ENCODE peak calls at places on chromosomes 6 and 20, in ten cellular contexts. A is breast epithelium, E is GM12878, I is hepatocyte, Q is fibroblast of lung, W is NB4, O is pancreas, U is cardiac muscle cell, V is A549, G is Peyer's patch. B is an unnamed sample.

GRCh38 chr6:25889877-25890853 is 16.1 kb upstream of the SLC17A3 start:
- DNase-seq in A (no peak), E (no peak), I (peak; percentile 72), Q (peak; percentile 9), W (peak; percentile 51), O (peak; percentile 32), U (peak; percentile 78), V (no peak), G (peak; percentile 60), B (no peak)

GRCh38 chr20:46898433-46898832 is 3.8 kb downstream of the EYA2 start:
- DNase-seq in A (no peak), E (no peak), I (no peak), Q (no peak), W (no peak), O (no peak), U (no peak), V (no peak), G (no peak), B (no peak)

GRCh38 chr6:7479801-7480266 is 61.6 kb upstream of the DSP start:
- DNase-seq in A (no peak), E (no peak), I (peak; percentile 70), Q (peak; percentile 39), W (no peak), O (peak; percentile 80), U (peak; percentile 84), V (peak; percentile 51), G (peak; percentile 71), B (no peak)

GRCh38 chr6:150334790-150335783 is 33.7 kb upstream of the IYD start:
- DNase-seq in A (no peak), E (no peak), I (peak; percentile 78), Q (peak; percentile 69), W (peak; percentile 67), O (peak; percentile 59), U (peak; percentile 87), V (peak; percentile 40), G (peak; percentile 75), B (no peak)

GRCh38 chr6:14379568-14379967 is 262.0 kb downstream of the CD83 start:
- DNase-seq in A (no peak), E (no peak), I (no peak), Q (no peak), W (no peak), O (no peak), U (no peak), V (no peak), G (no peak), B (no peak)

GRCh38 chr6:167913699-167914098 is 83.8 kb upstream of the KIF25 start:
- DNase-seq in A (no peak), E (no peak), I (no peak), Q (no peak), W (no peak), O (no peak), U (no peak), V (no peak), G (no peak), B (no peak)

GRCh38 chr6:112443666-112444065 is 96.5 kb downstream of the RFPL4B start:
- DNase-seq in A (no peak), E (no peak), I (peak; percentile 20), Q (peak; percentile 38), W (no peak), O (peak; percentile 21), U (peak; percentile 88), V (no peak), G (peak; percentile 50), B (no peak)

GRCh38 chr6:45677381-45677992 is 299.8 kb upstream of the SUPT3H start:
- DNase-seq in A (no peak), E (peak; percentile 30), I (no peak), Q (peak; percentile 74), W (peak; percentile 87), O (no peak), U (peak; percentile 70), V (no peak), G (peak; percentile 83), B (no peak)

GRCh38 chr6:49001856-49002255 is 461.2 kb downstream of the MMUT start:
- DNase-seq in A (no peak), E (no peak), I (no peak), Q (peak; percentile 38), W (no peak), O (no peak), U (peak; percentile 40), V (no peak), G (no peak), B (no peak)

GRCh38 chr6:15876406-15876805 is 213.6 kb upstream of the DTNBP1 start:
- DNase-seq in A (no peak), E (peak; percentile 78), I (peak; percentile 46), Q (peak; percentile 9), W (no peak), O (no peak), U (peak; percentile 29), V (no peak), G (no peak), B (no peak)

GRCh38 chr6:26457407-26457795 is 354 bp upstream of the BTN2A1 start:
- DNase-seq in A (no peak), E (no peak), I (peak; percentile 45), Q (no peak), W (no peak), O (peak; percentile 32), U (no peak), V (peak; percentile 10), G (no peak), B (no peak)

GRCh38 chr6:11315743-11316437 is 83.4 kb upstream of the NEDD9 start:
- DNase-seq in A (no peak), E (no peak), I (peak; percentile 75), Q (peak; percentile 97), W (no peak), O (no peak), U (peak; percentile 57), V (peak; percentile 55), G (peak; percentile 66), B (no peak)

DNA sequence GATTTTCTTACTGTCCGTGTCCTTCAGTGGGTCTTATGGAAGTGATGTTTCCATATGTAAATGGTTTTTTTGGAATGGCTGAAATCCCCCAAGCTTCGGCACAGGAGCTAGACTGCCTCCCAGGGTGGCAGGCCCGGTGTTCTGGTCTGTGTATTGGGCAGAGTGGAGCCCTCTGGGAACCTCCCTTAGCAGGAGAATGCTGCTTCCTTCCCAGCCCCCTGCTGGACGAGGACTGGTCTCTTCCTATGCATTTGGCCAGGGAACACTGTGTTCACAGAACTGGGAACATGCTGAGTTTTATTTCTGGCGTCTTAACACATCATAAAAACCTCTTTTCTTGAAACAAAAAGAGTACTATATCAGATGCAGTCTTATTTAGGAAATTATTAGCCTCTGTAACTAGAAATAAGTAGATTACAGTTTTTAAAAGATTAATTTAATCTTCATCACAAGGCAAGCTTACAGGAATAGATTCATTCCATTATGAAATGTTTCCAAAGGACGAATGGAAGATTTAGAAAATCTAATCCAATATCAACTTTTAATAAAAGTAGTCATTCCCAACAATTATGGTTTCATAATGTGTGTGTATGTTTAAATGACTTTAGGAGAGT is 56.6 kb downstream of the SYTL3 start:
- DNase-seq in A (no peak), E (no peak), I (peak; percentile 82), Q (peak; percentile 41), W (peak; percentile 45), O (peak; percentile 40), U (peak; percentile 69), V (peak; percentile 73), G (peak; percentile 73), B (peak; percentile 75)
- H3K4me3 ChIP-seq in A (no peak overlapping the region), E (no peak overlapping the region), I (no peak overlapping the region), Q (no peak overlapping the region), W (no peak overlapping the region), O (no peak overlapping the region), U (no peak overlapping the region), V (no peak overlapping the region), G (no peak overlapping the region), B (no peak overlapping the region)

GRCh38 chr20:43868091-43868490 is 46.6 kb upstream of the TOX2 start:
- DNase-seq in A (no peak), E (no peak), I (no peak), Q (no peak), W (no peak), O (no peak), U (no peak), V (no peak), G (no peak), B (no peak)
- TF ChIP-seq CTCF in A (no peak), E (no peak), I (no peak), Q (no peak), W (no peak), O (no peak), U (no peak), V (no peak), G (no peak), B (no peak)

DNA sequence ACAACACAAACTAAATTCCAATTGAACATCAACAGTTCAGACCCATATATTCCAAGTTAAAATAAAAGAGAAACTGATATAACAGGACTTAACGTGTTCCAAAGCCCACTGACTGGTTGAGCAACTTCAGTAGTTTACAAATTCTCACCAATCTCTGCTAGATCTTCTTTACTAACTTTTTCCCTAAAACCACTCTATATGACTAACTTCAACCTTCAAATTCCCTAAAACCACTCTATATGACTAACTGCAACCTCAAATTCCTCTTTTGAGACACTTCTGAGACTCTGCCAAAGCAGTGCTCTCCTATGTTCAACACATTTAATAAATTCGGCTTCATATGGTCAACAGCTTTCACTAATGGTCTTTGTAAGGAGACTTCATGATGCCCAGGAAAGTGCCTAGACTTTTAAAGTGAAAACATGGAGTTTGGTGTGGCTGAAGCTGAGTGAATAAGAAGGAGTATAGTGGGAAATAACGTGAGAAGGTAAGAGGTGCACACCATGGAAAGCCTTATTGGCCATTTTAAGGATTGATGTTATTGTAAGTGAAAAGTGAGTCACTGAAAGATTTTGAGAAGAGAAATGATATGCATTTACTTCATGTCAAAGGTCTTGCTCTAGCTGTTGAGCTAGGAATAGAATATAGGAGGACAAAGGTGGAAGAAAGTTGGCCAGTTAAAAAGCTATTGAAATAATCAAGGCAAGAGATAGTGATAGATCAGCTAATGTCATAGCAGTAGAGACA is 134.0 kb upstream of the HCRTR2 start:
- DNase-seq in A (no peak), E (no peak), I (no peak), Q (peak; percentile 92), W (no peak), O (no peak), U (peak; percentile 68), V (no peak), G (no peak), B (no peak)
- H3K4me3 ChIP-seq in A (no peak overlapping the region), E (no peak overlapping the region), I (no peak overlapping the region), Q (no peak overlapping the region), W (no peak overlapping the region), O (no peak overlapping the region), U (no peak overlapping the region), V (no peak overlapping the region), G (no peak overlapping the region), B (no peak overlapping the region)

GRCh38 chr6:87541726-87542125 is 48.1 kb downstream of the RARS2 start:
- DNase-seq in A (no peak), E (no peak), I (no peak), Q (no peak), W (no peak), O (no peak), U (no peak), V (no peak), G (no peak), B (no peak)
- TF ChIP-seq CTCF in A (no peak), E (no peak), I (no peak), Q (no peak), W (no peak), O (no peak), U (no peak), V (no peak), G (no peak), B (no peak)

DNA sequence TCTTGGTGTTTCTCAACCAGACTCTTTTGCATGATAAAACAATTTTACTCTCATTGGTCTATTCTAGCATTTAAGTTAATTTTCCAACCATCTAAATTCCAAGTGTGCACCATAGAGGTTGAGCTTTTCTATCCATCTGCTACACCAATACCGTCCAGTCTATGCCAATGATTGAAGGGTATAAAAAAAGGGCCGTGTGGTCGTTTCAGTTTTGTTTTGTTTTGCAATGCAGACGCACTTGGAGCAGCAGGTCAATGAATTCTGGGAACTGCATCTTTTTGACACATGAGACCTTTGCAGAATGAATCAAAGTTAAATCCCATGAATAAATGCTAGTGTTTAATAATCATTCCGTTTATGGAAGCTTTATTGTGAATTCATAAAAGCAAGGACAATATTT is 650.0 kb upstream of the GJE1 start:
- DNase-seq in A (no peak), E (no peak), I (no peak), Q (no peak), W (peak; percentile 70), O (no peak), U (peak; percentile 15), V (no peak), G (no peak), B (no peak)
- H3K4me3 ChIP-seq in A (no peak overlapping the region), E (peak overlapping the region; percentile 51), I (no peak overlapping the region), Q (peak overlapping the region; percentile 54), W (peak overlapping the region; percentile 62), O (no peak overlapping the region), U (no peak overlapping the region), V (no peak overlapping the region), G (no peak overlapping the region), B (peak overlapping the region; percentile 39)

B was measured in upper lobe of right lung.